ENCODE peak calls at places on chromosomes 13 and 19, in seven cellular contexts. V, Z, A, M, T, P and B are unnamed samples.

GRCh38 chr13:31887311-31887710 is 144.3 kb upstream of the FRY start:
- DNase-seq in V (no peak), Z (peak; percentile 44), A (no peak), M (no peak), T (peak; percentile 65), P (no peak), B (no peak)

GRCh38 chr13:113105032-113105993 is at the start of gene F7:
- DNase-seq in V (no peak), Z (no peak), A (no peak), M (no peak), T (no peak), P (no peak), B (no peak)

GRCh38 chr13:109412232-109412935 is 374.0 kb downstream of the IRS2 start:
- DNase-seq in V (no peak), Z (no peak), A (no peak), M (no peak), T (peak; percentile 42), P (peak; percentile 47), B (no peak)

GRCh38 chr19:1062387-1063029 is 4.5 kb upstream of the ARHGAP45 start:
- DNase-seq in V (no peak), Z (no peak), A (peak; percentile 75), M (no peak), T (no peak), P (no peak), B (peak; percentile 71)

GRCh38 chr19:13727798-13728197 is 36.5 kb upstream of the MRI1 start:
- DNase-seq in V (no peak), Z (peak; percentile 22), A (no peak), M (peak; percentile 32), T (peak; percentile 52), P (no peak), B (no peak)

GRCh38 chr13:44365008-44365407 is 8.6 kb upstream of the SERP2 start:
- DNase-seq in V (no peak), Z (peak; percentile 63), A (no peak), M (no peak), T (no peak), P (no peak), B (no peak)

GRCh38 chr13:48559638-48560320 is 26.9 kb upstream of the RCBTB2 start:
- DNase-seq in V (no peak), Z (peak; percentile 12), A (no peak), M (no peak), T (peak; percentile 47), P (no peak), B (no peak)

GRCh38 chr13:32911506-32911905 is 104.7 kb upstream of the KL start:
- DNase-seq in V (peak; percentile 29), Z (peak; percentile 34), A (peak; percentile 64), M (no peak), T (peak; percentile 54), P (peak; percentile 36), B (peak; percentile 64)

GRCh38 chr19:10508707-10509106 is 5.6 kb upstream of the KEAP1 start:
- DNase-seq in V (no peak), Z (no peak), A (no peak), M (no peak), T (peak; percentile 8), P (no peak), B (no peak)

GRCh38 chr13:109666656-109667448 is 119.5 kb downstream of the IRS2 start:
- DNase-seq in V (no peak), Z (peak; percentile 45), A (no peak), M (no peak), T (no peak), P (no peak), B (no peak)

GRCh38 chr19:8368136-8368535 is 4.2 kb downstream of the ANGPTL4 start:
- DNase-seq in V (no peak), Z (no peak), A (no peak), M (no peak), T (peak; percentile 46), P (no peak), B (no peak)

GRCh38 chr13:27211271-27211670 is 39.7 kb upstream of the USP12 start:
- DNase-seq in V (no peak), Z (no peak), A (no peak), M (no peak), T (no peak), P (no peak), B (no peak)

GRCh38 chr13:73303858-73304257 is 245.1 kb downstream of the KLF5 start:
- DNase-seq in V (no peak), Z (no peak), A (no peak), M (no peak), T (no peak), P (no peak), B (no peak)

GRCh38 chr19:35085947-35086346 is 29.7 kb upstream of the FXYD3 start:
- DNase-seq in V (peak; percentile 61), Z (no peak), A (peak; percentile 77), M (no peak), T (no peak), P (no peak), B (peak; percentile 71)

GRCh38 chr19:38852231-38853044 is 2.7 kb upstream of the HNRNPL start:
- DNase-seq in V (no peak), Z (peak; percentile 74), A (peak; percentile 52), M (peak; percentile 63), T (peak; percentile 98), P (peak; percentile 33), B (no peak)

GRCh38 chr13:110560606-110561334 is 752 bp downstream of the RAB20 start:
- DNase-seq in V (no peak), Z (peak; percentile 16), A (peak; percentile 64), M (peak; percentile 33), T (peak; percentile 77), P (peak; percentile 36), B (peak; percentile 70)

GRCh38 chr19:17772172-17772571 is 20.9 kb downstream of the FCHO1 start:
- DNase-seq in V (no peak), Z (no peak), A (no peak), M (no peak), T (peak; percentile 81), P (no peak), B (no peak)

DNA sequence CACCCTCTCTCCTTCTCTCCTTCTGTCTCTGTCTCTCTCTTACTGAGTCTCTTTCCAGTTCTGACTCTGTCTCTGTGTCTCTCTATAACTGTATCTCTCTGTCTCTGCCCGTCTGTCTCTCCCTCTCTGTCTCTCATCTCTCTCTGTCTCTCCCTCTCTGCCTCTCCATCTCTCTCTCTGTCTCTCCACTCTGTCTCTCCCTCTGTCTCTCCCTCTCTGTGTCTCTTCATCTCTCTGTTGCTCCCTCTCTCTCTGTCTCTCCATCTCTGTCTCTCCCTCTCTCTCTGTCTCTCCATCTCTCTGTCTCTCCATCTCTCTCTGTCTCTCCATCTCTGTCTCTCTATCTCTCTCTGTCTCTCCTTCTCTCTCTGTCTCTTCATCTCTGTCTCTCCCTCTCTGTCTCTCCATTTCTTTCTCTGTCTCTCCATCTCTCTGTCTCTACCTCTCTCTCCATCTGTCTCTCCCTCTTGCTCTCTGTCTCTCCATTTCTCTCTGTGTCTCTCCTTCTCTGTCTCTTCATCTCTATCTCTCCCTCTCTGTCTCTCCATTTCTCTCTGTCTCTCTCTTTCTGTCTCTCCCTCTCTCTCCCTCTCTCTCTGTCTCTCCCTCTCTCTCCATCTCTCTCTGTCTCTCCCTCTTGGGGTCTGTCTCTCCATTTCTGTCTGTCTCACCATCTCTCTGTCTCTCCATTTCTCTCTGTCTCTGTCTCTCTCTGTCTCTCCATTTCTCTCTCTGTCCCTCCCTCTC is 3.3 kb upstream of the MEIS3 start:
- DNase-seq in V (no peak), Z (no peak), A (no peak), M (no peak), T (no peak), P (no peak), B (no peak)
- TF ChIP-seq CTCF in V (no peak), Z (no peak), A (no peak), M (no peak), T (no peak), P (no peak), B (no peak)

DNA sequence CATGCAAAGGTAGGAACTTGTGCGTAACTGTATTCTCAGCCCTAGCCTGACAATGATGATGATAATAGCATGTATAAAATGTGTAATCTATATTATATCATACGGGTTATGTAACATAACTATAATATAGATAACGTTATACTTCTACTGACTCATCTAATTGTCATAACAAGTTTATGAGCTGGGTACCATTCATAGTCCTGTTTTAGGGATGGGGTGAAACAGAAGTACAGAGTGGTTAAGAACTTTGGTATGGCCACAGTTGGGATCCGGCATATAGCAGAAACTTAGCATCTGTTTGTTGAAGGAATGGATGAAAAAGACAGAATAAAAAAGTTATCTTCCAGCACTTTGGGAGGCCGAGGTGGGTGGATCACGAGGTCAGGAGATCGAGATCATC is 5.2 kb downstream of the CTU1 start:
- DNase-seq in V (no peak), Z (no peak), A (no peak), M (no peak), T (peak; percentile 91), P (no peak), B (no peak)
- TF ChIP-seq CTCF in V (no peak), Z (no peak), A (no peak), M (no peak), T (no peak), P (no peak), B (no peak)

GRCh38 chr13:39602614-39603366 is at the start of gene LHFPL6:
- DNase-seq in V (peak; percentile 21), Z (peak; percentile 83), A (peak; percentile 90), M (peak; percentile 84), T (peak; percentile 96), P (peak; percentile 80), B (peak; percentile 88)

GRCh38 chr13:39602277-39602613 is 748 bp downstream of the LHFPL6 start:
- DNase-seq in V (no peak), Z (no peak), A (peak; percentile 57), M (no peak), T (no peak), P (no peak), B (peak; percentile 57)

GRCh38 chr13:39599842-39600241 is 3.2 kb downstream of the LHFPL6 start:
- DNase-seq in V (no peak), Z (peak; percentile 63), A (no peak), M (no peak), T (no peak), P (no peak), B (no peak)

GRCh38 chr13:39601636-39602035 is 1.4 kb downstream of the LHFPL6 start:
- DNase-seq in V (no peak), Z (no peak), A (no peak), M (no peak), T (no peak), P (no peak), B (no peak)

DNA sequence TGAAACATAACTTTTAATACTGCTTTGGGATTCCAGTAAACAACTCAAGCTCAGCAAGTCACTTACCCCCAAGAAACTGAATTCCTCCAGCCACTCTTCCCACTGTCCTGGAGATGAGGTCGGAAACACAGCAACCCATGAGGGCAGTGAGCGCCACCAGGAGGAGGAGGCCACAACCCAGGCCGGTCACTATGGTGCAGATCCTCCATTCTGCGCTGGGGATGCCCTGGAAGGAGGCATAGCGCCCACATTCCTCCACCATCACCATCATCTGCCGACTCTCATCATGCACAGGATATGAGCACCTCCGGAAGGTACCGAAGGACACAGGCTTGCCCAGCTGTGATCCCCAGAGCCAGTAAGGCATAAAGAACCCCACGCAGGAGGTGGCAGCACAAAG is 2.2 kb downstream of the LHFPL6 start:
- DNase-seq in V (no peak), Z (peak; percentile 37), A (no peak), M (no peak), T (peak; percentile 79), P (peak; percentile 38), B (no peak)
- TF ChIP-seq CTCF in V (no peak), Z (peak; percentile 30), A (no peak), M (no peak), T (peak; percentile 38), P (no peak), B (no peak)

DNA sequence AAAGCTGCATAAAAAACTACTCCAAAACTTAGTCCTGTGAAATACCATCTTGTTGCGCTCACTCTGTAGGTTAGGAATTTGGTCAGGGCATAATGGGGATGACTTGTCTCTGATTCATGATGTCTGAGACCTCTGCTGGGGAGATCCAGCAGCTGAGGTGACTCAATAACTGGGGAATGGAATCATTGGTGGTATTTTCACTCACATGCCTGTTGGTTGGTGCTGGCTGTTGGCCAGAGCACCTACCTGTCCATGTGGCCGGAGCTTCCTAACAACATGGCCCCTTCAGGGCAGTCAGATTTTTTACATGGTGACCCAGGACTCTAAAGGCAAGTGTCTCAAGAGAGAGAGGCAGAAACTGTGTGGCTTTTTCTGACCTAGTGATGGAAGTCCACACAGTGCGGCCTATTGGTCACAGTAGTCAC is 7.4 kb upstream of the ESD start:
- DNase-seq in V (no peak), Z (peak; percentile 94), A (no peak), M (no peak), T (peak; percentile 87), P (no peak), B (no peak)
- TF ChIP-seq CTCF in V (no peak), Z (no peak), A (no peak), M (no peak), T (peak; percentile 6), P (no peak), B (no peak)